ENCODE peak calls at places on chromosomes 1 and 21, in four cellular contexts. F is HepG2, V is upper lobe of left lung, Z is A549. S is an unnamed sample.
A peak's percentile ranks its signal among the peaks of the same experiment; 100 is the strongest.

GRCh38 chr1:223815020-223815853 is 30.5 kb downstream of the TP53BP2 start:
- ATAC-seq in F (no peak), Z (no peak), V (no peak), S (no peak)

GRCh38 chr1:155219592-155220031 is 11.1 kb downstream of the MTX1 start:
- ATAC-seq in F (no peak), Z (no peak), V (no peak), S (no peak)

GRCh38 chr21:42974832-42975820 is 764 bp downstream of the PKNOX1 start:
- ATAC-seq in V (no peak), Z (peak; percentile 47), F (peak; percentile 24), S (peak; percentile 41)

GRCh38 chr1:165259236-165259635 is 97.3 kb downstream of the LMX1A start:
- ATAC-seq in F (peak; percentile 76), Z (no peak), V (no peak), S (peak; percentile 59)

GRCh38 chr1:247487057-247487456 is 29.2 kb upstream of the OR2B11 start:
- ATAC-seq in F (peak; percentile 85), Z (peak; percentile 66), V (no peak), S (no peak)

GRCh38 chr1:18828224-18828623 is 31.2 kb downstream of the TAS1R2 start:
- ATAC-seq in V (no peak), F (no peak), Z (no peak), S (no peak)

GRCh38 chr1:118615066-118615465 is 373.1 kb downstream of the TBX15 start:
- ATAC-seq in F (no peak), Z (no peak), V (no peak), S (no peak)

GRCh38 chr21:35045539-35046222 is 3.4 kb downstream of the RUNX1 start:
- ATAC-seq in F (no peak), V (no peak), Z (no peak), S (no peak)

GRCh38 chr1:94029135-94029993 is 91.6 kb downstream of the ABCA4 start:
- ATAC-seq in Z (no peak), V (no peak), F (no peak), S (no peak)

GRCh38 chr1:181485276-181486097 is 2.2 kb downstream of the CACNA1E start:
- ATAC-seq in V (no peak), F (no peak), Z (no peak), S (peak; percentile 10)

GRCh38 chr1:3105167-3105863 is 36.3 kb downstream of the PRDM16 start:
- ATAC-seq in Z (no peak), F (peak; percentile 83), V (peak; percentile 31), S (no peak)

GRCh38 chr21:41678016-41678935 is 88.6 kb downstream of the RIPK4 start:
- ATAC-seq in Z (peak; percentile 72), F (peak; percentile 61), V (peak; percentile 83), S (no peak)

GRCh38 chr1:18297896-18298648 is 182.7 kb upstream of the KLHDC7A start:
- ATAC-seq in V (no peak), Z (no peak), F (no peak), S (no peak)

GRCh38 chr1:116711061-116711582 is 43.1 kb upstream of the CD2 start:
- ATAC-seq in V (peak; percentile 2), F (no peak), Z (no peak), S (no peak)

GRCh38 chr1:220336391-220337065 is 64.3 kb upstream of the RAB3GAP2 start:
- ATAC-seq in F (no peak), Z (no peak), V (no peak), S (no peak)

GRCh38 chr1:181936269-181936668 is 125.2 kb downstream of the ZNF648 start:
- ATAC-seq in Z (peak; percentile 47), V (peak; percentile 43), F (no peak), S (no peak)

GRCh38 chr21:43731891-43732711 is 13.2 kb downstream of the PDXK start:
- ATAC-seq in F (peak; percentile 0), V (no peak), Z (no peak), S (no peak)

GRCh38 chr1:181651276-181651675 is 168.0 kb downstream of the CACNA1E start:
- ATAC-seq in Z (no peak), F (no peak), V (no peak), S (no peak)

GRCh38 chr21:44800971-44801467 is 601 bp downstream of the UBE2G2 start:
- ATAC-seq in V (no peak), Z (peak; percentile 65), F (peak; percentile 46), S (no peak)

GRCh38 chr1:231236131-231236571 is 4.9 kb upstream of the GNPAT start:
- ATAC-seq in V (no peak), F (no peak), Z (no peak), S (no peak)

GRCh38 chr1:237011432-237011831 is 7.2 kb upstream of the MT1HL1 start:
- ATAC-seq in V (no peak), F (no peak), Z (no peak), S (no peak)

GRCh38 chr1:237013608-237014007 is 9.4 kb upstream of the MT1HL1 start:
- ATAC-seq in Z (no peak), V (no peak), F (no peak), S (no peak)

GRCh38 chr1:237012361-237012760 is 8.1 kb upstream of the MT1HL1 start:
- ATAC-seq in F (no peak), Z (no peak), V (no peak), S (no peak)

GRCh38 chr1:237016626-237017025 is 12.4 kb upstream of the MT1HL1 start:
- ATAC-seq in Z (no peak), V (no peak), F (no peak), S (no peak)

GRCh38 chr1:237012789-237013383 is 8.6 kb upstream of the MT1HL1 start:
- ATAC-seq in Z (peak; percentile 84), V (peak; percentile 80), F (peak; percentile 80), S (peak; percentile 86)
- TF ChIP-seq EP300 in Z (no peak), V (no peak), F (no peak), S (peak; percentile 40)

DNA sequence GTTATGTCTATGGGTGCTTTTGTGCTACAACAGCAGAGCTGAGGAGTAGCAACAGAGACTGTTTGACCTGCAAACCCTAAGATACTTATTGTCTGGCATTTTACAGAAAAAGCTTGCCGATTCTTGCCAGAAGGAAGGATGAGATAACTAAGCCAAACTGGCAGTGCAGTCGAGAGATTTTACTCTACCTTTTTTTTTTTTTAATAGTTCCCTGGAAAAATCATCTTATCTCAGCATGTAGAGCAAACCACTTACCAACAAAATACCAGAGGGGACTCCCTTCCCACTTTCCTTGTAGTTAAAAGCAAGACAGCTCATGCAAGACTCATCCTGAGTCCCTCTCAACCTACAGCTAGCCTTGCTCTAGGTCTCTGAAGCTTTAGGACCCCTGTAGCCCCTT is 132.9 kb downstream of the SYT2 start:
- ATAC-seq in F (no peak), V (no peak), Z (no peak), S (no peak)
- TF ChIP-seq EP300 in F (no peak), V (no peak), Z (no peak), S (no peak)

GRCh38 chr1:97920832-97921571 is at the start of gene DPYD:
- ATAC-seq in Z (peak; percentile 97), V (peak; percentile 97), F (peak; percentile 98), S (peak; percentile 96)
- TF ChIP-seq EP300 in Z (no peak), V (no peak), F (no peak), S (no peak)

GRCh38 chr1:88681223-88681622 is 2.9 kb upstream of the PKN2 start:
- ATAC-seq in F (no peak), Z (no peak), V (no peak), S (no peak)

GRCh38 chr1:88685239-88685604 is 1.1 kb downstream of the PKN2 start:
- ATAC-seq in V (no peak), F (no peak), Z (no peak), S (no peak)

GRCh38 chr1:88684482-88685238 is 587 bp downstream of the PKN2 start:
- ATAC-seq in F (peak; percentile 74), V (peak; percentile 85), Z (peak; percentile 72), S (peak; percentile 17)

GRCh38 chr1:88683516-88683847 is 591 bp upstream of the PKN2 start:
- ATAC-seq in F (peak; percentile 29), V (peak; percentile 39), Z (no peak), S (peak; percentile 9)

DNA sequence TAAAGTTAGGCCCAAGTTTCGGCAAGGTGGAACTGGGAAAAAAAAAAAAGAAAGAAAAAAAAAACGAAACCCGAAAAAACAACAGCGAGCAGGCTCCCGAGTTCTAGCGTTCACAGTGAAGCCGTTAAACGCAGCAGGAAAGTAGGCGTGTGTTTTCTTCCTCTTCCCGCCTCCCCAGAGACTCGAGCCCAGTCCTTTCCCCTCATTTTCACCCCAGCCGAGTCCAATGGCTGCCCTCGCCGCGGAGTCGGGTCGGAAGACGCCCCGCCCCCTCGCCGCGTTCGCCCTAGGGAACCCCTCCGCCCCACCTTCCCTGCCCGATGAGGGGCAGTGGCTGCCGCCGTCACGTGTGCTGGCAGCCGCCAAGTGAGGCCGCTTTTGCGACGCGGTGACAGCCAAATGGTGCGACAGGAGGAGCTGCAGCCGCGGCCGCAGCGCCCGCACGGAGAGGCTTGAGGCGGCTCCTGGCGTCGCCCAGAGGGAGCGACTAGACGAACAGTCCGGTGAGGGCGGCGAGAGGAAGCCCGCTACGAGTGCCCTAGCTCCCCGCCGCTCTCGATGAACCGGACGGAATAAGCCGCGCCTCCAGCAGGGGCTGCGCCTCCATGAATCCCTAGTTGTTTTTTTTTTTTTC is at the start of gene PKN2:
- ATAC-seq in Z (peak; percentile 93), F (peak; percentile 93), V (peak; percentile 100), S (peak; percentile 100)
- TF ChIP-seq EP300 in Z (no peak), F (no peak), V (no peak), S (no peak)

GRCh38 chr1:21022279-21023040 is 154.2 kb downstream of the EIF4G3 start:
- ATAC-seq in Z (peak; percentile 100), F (peak; percentile 99), V (peak; percentile 96), S (peak; percentile 100)
- TF ChIP-seq EP300 in Z (peak; percentile 73), F (peak; percentile 59), V (peak; percentile 72), S (no peak)

DNA sequence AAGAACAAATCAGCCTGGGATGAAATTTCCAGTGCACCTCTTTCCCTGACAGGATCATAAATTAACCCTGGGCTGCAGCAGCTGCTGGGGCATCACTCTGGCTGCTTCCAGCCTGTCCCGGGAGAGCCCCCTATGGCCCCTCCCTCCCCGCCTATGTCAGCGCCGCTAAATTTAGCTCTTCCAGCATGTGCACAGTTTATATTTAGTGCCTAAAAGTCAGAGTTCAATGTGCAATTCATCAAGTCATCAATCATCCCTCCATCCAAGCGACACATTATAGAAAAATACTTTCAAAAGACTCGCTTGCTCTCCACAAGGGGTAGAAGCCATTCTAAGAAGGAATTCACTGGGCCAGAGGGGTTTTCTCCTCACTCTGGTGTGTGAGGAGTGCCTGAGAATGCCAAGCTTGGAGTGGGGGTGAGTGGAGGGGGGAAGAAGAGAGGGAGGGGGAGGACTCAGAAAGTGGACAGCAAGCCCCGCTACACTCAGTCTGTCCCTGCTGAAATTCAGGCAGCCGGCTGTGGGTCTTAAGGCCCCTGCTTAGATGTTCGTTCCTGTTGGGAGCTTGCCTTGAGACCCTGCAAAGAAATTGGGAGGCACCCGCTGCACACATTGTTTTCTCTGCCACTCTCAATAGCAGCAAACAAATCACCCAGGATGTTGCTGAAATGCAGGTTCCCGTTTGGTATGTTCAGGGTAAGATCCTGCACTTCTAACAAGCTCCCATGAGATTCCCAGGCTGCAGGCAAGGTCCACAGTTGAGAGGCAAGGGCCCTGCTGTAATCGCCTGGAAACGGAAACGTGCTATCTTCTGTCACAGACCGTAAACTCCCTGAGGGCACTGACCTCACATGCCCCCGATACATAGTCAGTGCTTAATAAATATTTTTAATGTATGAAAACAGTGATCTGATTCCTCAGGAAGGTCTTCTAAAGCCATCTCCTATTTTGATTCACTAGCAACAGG is 37.6 kb downstream of the XCL1 start:
- ATAC-seq in Z (no peak), V (peak; percentile 66), F (peak; percentile 62), S (peak; percentile 67)
- TF ChIP-seq EP300 in Z (no peak), V (peak; percentile 6), F (no peak), S (no peak)

S was measured in gastroesophageal sphincter.